ENCODE peak calls at places on chromosomes 11 and 22, in ten cellular contexts. S is cardiac fibroblast, D is lower leg skin, I is GM12865, O is ovary, R is heart left ventricle, K is AG10803, Z is fibroblast of lung, B is fibroblast of villous mesenchyme, F is adrenal gland. M is an unnamed sample.

GRCh38 chr22:43837666-43838065 is 24.6 kb downstream of the SULT4A1 start:
- DNase-seq in O (no peak), R (no peak), Z (no peak), B (no peak), K (no peak), F (no peak), S (no peak), I (no peak), D (no peak), M (no peak)

GRCh38 chr11:118167906-118168305 is 8.5 kb downstream of the SCN2B start:
- DNase-seq in I (no peak), D (no peak), R (no peak), Z (no peak), B (no peak), K (no peak), S (no peak), F (no peak), O (no peak), M (no peak)

GRCh38 chr11:62152245-62153086 is 28.7 kb downstream of the INCENP start:
- DNase-seq in F (no peak), B (no peak), S (no peak), D (peak; percentile 83), Z (no peak), O (no peak), R (peak; percentile 18), I (no peak), K (no peak), M (no peak)

GRCh38 chr11:66784575-66784974 is 55.6 kb upstream of the SPTBN2 start:
- DNase-seq in D (no peak), K (no peak), O (no peak), F (no peak), B (no peak), Z (peak; percentile 1), S (no peak), R (no peak), I (no peak), M (no peak)

GRCh38 chr11:120229451-120230424 is 10.2 kb upstream of the POU2F3 start:
- DNase-seq in B (peak; percentile 25), K (no peak), Z (peak; percentile 42), F (peak; percentile 36), S (peak; percentile 52), R (no peak), O (no peak), D (no peak), I (peak; percentile 33), M (no peak)

GRCh38 chr11:70252844-70253243 is 17.6 kb upstream of the PPFIA1 start:
- DNase-seq in S (no peak), D (no peak), B (no peak), K (no peak), F (no peak), I (peak; percentile 88), O (no peak), Z (no peak), R (no peak), M (no peak)

GRCh38 chr22:46574438-46574992 is 37.1 kb upstream of the CELSR1 start:
- DNase-seq in I (no peak), R (peak; percentile 21), F (no peak), Z (no peak), O (no peak), K (no peak), B (no peak), S (no peak), D (peak; percentile 76), M (peak; percentile 46)

GRCh38 chr22:23230348-23231068 is 50.2 kb downstream of the BCR start:
- DNase-seq in B (no peak), I (no peak), R (no peak), Z (no peak), S (no peak), D (no peak), K (no peak), O (no peak), F (no peak), M (no peak)

GRCh38 chr11:65645710-65646109 is 7.8 kb downstream of the SIPA1 start:
- DNase-seq in R (no peak), K (peak; percentile 53), S (peak; percentile 53), O (no peak), I (no peak), F (no peak), B (peak; percentile 38), D (no peak), Z (peak; percentile 27), M (no peak)

GRCh38 chr11:48087974-48088681 is 107.8 kb downstream of the PTPRJ start:
- DNase-seq in R (peak; percentile 52), D (peak; percentile 85), B (no peak), K (no peak), S (no peak), F (peak; percentile 22), O (peak; percentile 43), Z (no peak), I (no peak), M (no peak)

GRCh38 chr22:37313376-37314314 is 31.3 kb downstream of the CYTH4 start:
- DNase-seq in R (no peak), B (no peak), F (no peak), K (peak; percentile 19), D (no peak), S (no peak), O (no peak), I (no peak), Z (no peak), M (no peak)

GRCh38 chr11:78961186-78961782 is 386.6 kb upstream of the NARS2 start:
- DNase-seq in K (peak; percentile 29), I (peak; percentile 9), B (peak; percentile 23), O (no peak), R (no peak), S (peak; percentile 47), D (peak; percentile 45), Z (peak; percentile 54), F (peak; percentile 22), M (no peak)

GRCh38 chr11:120774591-120775386 is 249.1 kb upstream of the TBCEL start:
- DNase-seq in S (no peak), B (no peak), R (no peak), Z (no peak), K (no peak), O (no peak), D (peak; percentile 20), F (no peak), I (no peak), M (no peak)

GRCh38 chr11:60498853-60499252 is 6.3 kb downstream of the MS4A12 start:
- DNase-seq in S (peak; percentile 1), I (peak; percentile 40), Z (no peak), D (no peak), K (no peak), B (no peak), R (no peak), O (no peak), F (no peak), M (no peak)

GRCh38 chr11:59097113-59097708 is 9.8 kb upstream of the FAM111B start:
- DNase-seq in D (no peak), S (peak; percentile 77), I (peak; percentile 81), R (no peak), F (peak; percentile 79), B (peak; percentile 66), O (no peak), Z (peak; percentile 66), K (peak; percentile 58), M (peak; percentile 72)

GRCh38 chr11:27934830-27935145 is 173.2 kb downstream of the KIF18A start:
- DNase-seq in S (peak; percentile 97), F (no peak), B (peak; percentile 89), Z (peak; percentile 90), R (no peak), K (peak; percentile 97), D (no peak), I (no peak), O (no peak), M (no peak)

GRCh38 chr22:39471421-39472141 is 14.8 kb downstream of the MGAT3 start:
- DNase-seq in I (peak; percentile 83), Z (no peak), S (peak; percentile 78), B (peak; percentile 80), R (peak; percentile 74), O (no peak), D (no peak), F (no peak), K (peak; percentile 51), M (no peak)

GRCh38 chr11:66266378-66267038 is 1.9 kb upstream of the RAB1B start:
- DNase-seq in R (no peak), F (no peak), O (no peak), D (no peak), Z (no peak), I (no peak), K (no peak), B (no peak), S (no peak), M (no peak)

GRCh38 chr11:131195801-131196517 is 174.5 kb upstream of the NTM start:
- DNase-seq in S (peak; percentile 10), F (peak; percentile 71), B (peak; percentile 1), I (no peak), O (peak; percentile 61), R (peak; percentile 61), K (peak; percentile 26), Z (peak; percentile 50), D (no peak), M (peak; percentile 87)
- H3K4me3 ChIP-seq in S (no peak overlapping the region), F (no peak overlapping the region), B (no peak overlapping the region), I (no peak overlapping the region), O (peak overlapping the region; percentile 18), R (peak overlapping the region; percentile 23), K (no peak overlapping the region), Z (no peak overlapping the region), D (no peak overlapping the region), M (no peak overlapping the region)

GRCh38 chr11:15114501-15115475 is at the start of gene INSC:
- DNase-seq in R (peak; percentile 43), F (no peak), I (no peak), K (peak; percentile 17), S (no peak), D (no peak), B (peak; percentile 14), O (no peak), Z (peak; percentile 40), M (no peak)
- H3K4me3 ChIP-seq in R (peak within 1 kb of the TSS; percentile 36), F (no peak within 1 kb of the TSS), I (no peak within 1 kb of the TSS), K (peak within 1 kb of the TSS; percentile 51), S (peak within 1 kb of the TSS; percentile 44), D (no peak within 1 kb of the TSS), B (peak within 1 kb of the TSS; percentile 49), O (no peak within 1 kb of the TSS), Z (no peak within 1 kb of the TSS), M (peak within 1 kb of the TSS; percentile 41)

GRCh38 chr11:74168838-74169237 is 2.0 kb downstream of the C2CD3 start:
- DNase-seq in D (no peak), S (no peak), R (no peak), Z (no peak), F (no peak), O (no peak), I (no peak), K (no peak), B (no peak), M (no peak)

GRCh38 chr11:74170694-74171629 is at the start of the genes C2CD3 and PPME1:
- DNase-seq in Z (peak; percentile 100), O (peak; percentile 98), D (peak; percentile 99), I (peak; percentile 100), F (peak; percentile 99), K (peak; percentile 99), R (peak; percentile 99), B (peak; percentile 100), S (peak; percentile 100), M (peak; percentile 99)

GRCh38 chr11:74171630-74172465 is 759 bp downstream of the PPME1 start:
- DNase-seq in B (no peak), Z (peak; percentile 8), I (no peak), S (peak; percentile 36), R (no peak), F (no peak), D (no peak), K (peak; percentile 7), O (no peak), M (no peak)

GRCh38 chr11:74169736-74170458 is 905 bp downstream of the C2CD3 start:
- DNase-seq in R (no peak), K (no peak), D (no peak), S (no peak), F (no peak), I (no peak), Z (no peak), O (no peak), B (no peak), M (no peak)
- H3K4me3 ChIP-seq in R (peak overlapping the region; percentile 78), K (peak overlapping the region; percentile 98), D (peak overlapping the region; percentile 50), S (peak overlapping the region; percentile 99), F (peak overlapping the region; percentile 77), I (peak overlapping the region; percentile 81), Z (peak overlapping the region; percentile 55), O (peak overlapping the region; percentile 91), B (peak overlapping the region; percentile 96), M (peak overlapping the region; percentile 65)

GRCh38 chr22:20054034-20054427 is 26.0 kb upstream of the DGCR8 start:
- DNase-seq in O (no peak), S (no peak), K (no peak), R (no peak), Z (no peak), F (no peak), I (no peak), B (no peak), D (no peak), M (no peak)
- H3K4me3 ChIP-seq in O (no peak overlapping the region), S (no peak overlapping the region), K (no peak overlapping the region), R (no peak overlapping the region), Z (no peak overlapping the region), F (no peak overlapping the region), I (no peak overlapping the region), B (no peak overlapping the region), D (no peak overlapping the region), M (no peak overlapping the region)